ENCODE peak calls at places on chromosomes 13 and 19, in six cellular contexts. T is GM12878, E is GM12892, X is K562, J is HepG2, A is H1. F is an unnamed sample.

GRCh38 chr13:113144255-113144629 is 14.2 kb upstream of the PROZ start:
- DNase-seq in E (no peak), J (no peak), T (no peak), X (no peak), A (no peak), F (no peak)

GRCh38 chr13:105370011-105370645 is 1165.3 kb downstream of the EFNB2 start:
- DNase-seq in T (no peak), X (no peak), E (no peak), A (no peak), J (no peak), F (no peak)

GRCh38 chr13:96671073-96671472 is 323.2 kb downstream of the OXGR1 start:
- DNase-seq in T (no peak), J (no peak), E (no peak), A (no peak), X (no peak), F (no peak)

GRCh38 chr19:13042443-13043130 is 47.3 kb downstream of the NFIX start:
- DNase-seq in A (no peak), X (no peak), T (no peak), J (no peak), E (no peak), F (no peak)

GRCh38 chr13:108322206-108322824 is 52.8 kb downstream of the TNFSF13B start:
- DNase-seq in T (peak), E (peak), X (peak), J (peak), A (no peak), F (no peak)

GRCh38 chr19:41575998-41576397 is at the start of gene CEACAM21:
- DNase-seq in J (no peak), T (no peak), X (no peak), A (no peak), E (peak), F (peak)

GRCh38 chr13:93289047-93289446 is 62.4 kb downstream of the GPC6 start:
- DNase-seq in X (no peak), A (no peak), J (no peak), E (no peak), T (no peak), F (no peak)

GRCh38 chr13:104837756-104838155 is 1697.7 kb downstream of the EFNB2 start:
- DNase-seq in J (no peak), A (no peak), T (no peak), X (no peak), E (no peak), F (no peak)

GRCh38 chr13:21069561-21070004 is 8.2 kb upstream of the LATS2 start:
- DNase-seq in J (peak), A (no peak), E (no peak), X (no peak), T (no peak), F (no peak)

GRCh38 chr19:40640744-40641143 is 39.6 kb downstream of the LTBP4 start:
- DNase-seq in A (no peak), T (no peak), X (peak), J (no peak), E (no peak), F (no peak)

GRCh38 chr13:73275163-73275562 is 216.4 kb downstream of the KLF5 start:
- DNase-seq in X (no peak), E (no peak), A (no peak), T (no peak), J (no peak), F (no peak)

GRCh38 chr19:13260883-13261653 is 110.9 kb downstream of the IER2 start:
- DNase-seq in J (no peak), T (peak), E (peak), X (peak), A (no peak), F (peak)

GRCh38 chr13:40539954-40540706 is 126.3 kb downstream of the FOXO1 start:
- DNase-seq in X (no peak), A (peak), E (no peak), J (peak), T (no peak), F (no peak)

GRCh38 chr19:45470147-45471081 is 2.6 kb downstream of the FOSB start:
- DNase-seq in J (no peak), X (peak), A (no peak), T (no peak), E (no peak), F (no peak)

GRCh38 chr19:46919324-46919723 is 58.5 kb downstream of the ARHGAP35 start:
- DNase-seq in E (no peak), X (no peak), T (no peak), J (no peak), A (no peak), F (no peak)

GRCh38 chr13:47459512-47459911 is 541.6 kb downstream of the SUCLA2 start:
- DNase-seq in X (no peak), J (no peak), T (no peak), E (no peak), A (no peak), F (no peak)

DNA sequence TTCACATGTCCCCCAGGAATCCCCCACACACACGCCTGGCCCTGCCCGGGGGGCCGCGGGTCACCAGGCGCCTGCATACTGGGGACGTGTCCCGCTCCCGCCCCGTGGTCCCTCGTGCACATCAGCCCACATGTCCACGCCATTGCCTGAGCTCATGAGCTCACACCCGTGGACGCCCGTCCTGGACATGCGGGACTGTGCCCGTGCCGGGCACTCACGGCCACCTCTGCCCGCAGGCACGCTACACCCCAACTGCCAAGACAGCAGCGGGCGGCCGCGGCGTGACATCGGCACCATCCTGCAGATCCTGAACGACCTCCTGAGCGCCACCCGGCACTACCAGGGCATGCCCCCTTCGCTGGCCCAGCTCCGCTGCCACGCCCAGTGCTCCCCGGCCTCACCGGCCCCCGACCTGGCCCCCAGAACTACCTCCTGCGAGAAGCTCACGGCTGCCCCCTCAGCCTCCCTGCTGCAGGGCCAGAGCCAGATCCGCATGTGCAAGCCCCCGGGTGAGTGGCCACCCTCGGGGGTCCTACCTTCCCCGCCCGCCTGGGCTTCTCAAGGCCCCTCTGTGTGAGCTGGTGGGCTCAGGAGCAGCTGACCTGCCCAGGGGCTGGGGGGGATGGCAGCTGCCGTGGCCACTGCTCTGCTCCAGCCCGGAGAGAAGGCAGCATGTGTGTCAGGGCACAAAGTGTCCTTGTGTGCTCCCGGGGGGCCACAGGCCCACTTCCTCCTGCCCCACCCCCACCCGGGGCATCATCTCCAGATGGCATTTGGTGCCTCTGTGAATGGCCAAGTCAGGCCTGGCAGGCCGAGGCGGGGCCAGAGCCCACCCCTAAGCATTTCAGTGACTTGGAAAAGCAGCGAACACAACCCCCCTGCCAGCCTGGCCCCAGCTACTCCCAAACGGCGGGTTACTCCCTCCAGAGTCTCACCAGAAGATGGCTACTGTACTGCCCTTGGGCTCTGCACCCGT is 7.1 kb downstream of the MIDN start:
- DNase-seq in X (no peak), T (no peak), J (no peak), A (no peak), E (no peak), F (no peak)
- TF ChIP-seq TAF1 in X (no peak), T (no peak), J (no peak), A (no peak), E (no peak), F (no peak)

GRCh38 chr19:8005534-8006256 is at the start of gene ELAVL1:
- DNase-seq in J (peak), X (peak), E (peak), A (peak), T (no peak), F (peak)
- TF ChIP-seq POLR2A in J (peak), X (peak), E (peak), A (peak), T (peak), F (peak)

DNA sequence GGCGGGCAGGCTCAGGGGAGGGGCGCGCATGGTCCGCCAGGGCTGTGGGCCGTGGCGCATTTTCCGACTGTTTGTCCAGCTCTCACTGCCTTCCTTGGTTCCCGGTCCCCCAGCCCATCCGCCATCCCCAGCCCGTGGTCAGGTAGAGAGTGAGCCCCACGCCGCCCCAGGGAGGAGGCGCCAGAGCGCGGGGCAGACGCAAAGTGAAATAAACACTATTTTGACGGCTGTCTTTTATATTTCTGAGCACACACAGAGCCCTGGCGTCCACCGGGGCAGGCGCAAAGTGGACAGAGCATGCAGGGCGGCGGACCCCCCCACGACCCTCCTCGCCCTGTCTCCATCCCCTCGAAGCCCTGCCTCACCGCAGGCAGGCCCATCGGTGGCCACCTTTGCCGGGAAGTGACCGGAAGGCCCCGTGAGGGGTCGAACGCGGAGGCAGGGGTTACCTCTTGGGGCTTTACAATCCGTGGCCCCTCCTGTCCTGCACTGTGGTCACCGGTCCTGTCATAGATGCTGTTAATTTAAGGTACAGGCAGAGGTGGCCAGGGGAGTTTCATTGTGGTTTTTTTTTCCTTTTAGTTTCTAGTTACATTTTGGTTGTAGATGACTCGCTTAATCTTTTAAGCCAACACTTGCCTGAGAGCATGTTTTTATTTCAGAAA is 13.2 kb downstream of the COMP start:
- DNase-seq in A (no peak), T (no peak), E (no peak), J (no peak), X (no peak), F (no peak)
- TF ChIP-seq TAF1 in A (no peak), T (no peak), E (no peak), J (no peak), X (no peak), F (no peak)

DNA sequence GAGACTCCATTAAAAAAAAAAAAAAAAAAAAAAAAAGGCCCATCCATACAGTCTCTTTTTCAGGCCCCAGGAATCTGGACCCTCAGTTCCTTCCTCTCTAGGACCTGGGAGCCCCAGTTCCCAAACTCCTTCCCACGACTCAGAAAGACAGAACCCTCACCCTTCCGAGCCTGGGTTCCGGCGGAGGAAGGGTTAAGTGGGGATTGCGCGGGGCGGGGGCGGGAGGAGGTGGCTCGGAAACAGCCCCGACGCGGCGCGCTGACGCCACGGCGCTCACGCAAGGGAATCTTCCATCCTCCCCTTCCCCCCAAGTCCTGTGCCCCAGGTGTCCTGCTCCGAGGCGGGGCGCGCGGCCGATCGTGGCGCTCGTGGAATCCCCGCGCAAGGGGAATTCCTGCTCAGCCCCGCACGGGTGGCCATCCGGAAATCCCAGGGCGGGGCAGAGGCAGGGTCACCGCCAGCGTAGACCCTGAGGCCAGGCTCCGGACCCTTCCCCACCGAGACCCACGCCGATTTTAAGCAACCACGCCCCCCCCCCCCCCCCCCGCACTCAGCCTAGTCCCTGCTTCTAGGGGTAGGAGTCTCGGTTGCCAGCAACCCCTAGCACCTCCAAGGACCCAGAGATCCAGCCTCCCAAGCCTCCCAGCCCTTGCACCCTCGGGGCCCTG is 659 bp downstream of the NFKBID start:
- DNase-seq in E (peak), A (no peak), T (peak), X (peak), J (peak), F (peak)
- TF ChIP-seq POLR2A in E (peak), A (no peak), T (peak), X (no peak), J (no peak), F (no peak)